ENCODE peak calls at places on chromosomes 4 and X, in nine cellular contexts. S, W, C, G, B, Q, U, L and H are unnamed samples. For H3K9me3 and H3K36me3, the result is how much of the 10 kb centered on the place peaks cover.

GRCh38 chr4:66169341-66169740 is 499.1 kb upstream of the EPHA5 start:
- DNase-seq in S (no peak), W (no peak), C (peak), G (peak), B (no peak), Q (no peak), U (no peak), L (no peak), H (no peak)

GRCh38 chr4:648579-649292 is 23.4 kb downstream of the PDE6B start:
- DNase-seq in S (no peak), W (no peak), C (peak), G (no peak), B (no peak), Q (no peak), U (peak), L (no peak), H (no peak)

GRCh38 chrX:123830309-123830708 is 29.5 kb upstream of the XIAP start:
- DNase-seq in S (peak), W (no peak), C (peak), G (no peak), B (peak), Q (no peak), U (no peak), L (no peak), H (no peak)

GRCh38 chr4:73127839-73128448 is 58.4 kb upstream of the COX18 start:
- DNase-seq in S (no peak), W (no peak), C (peak), G (peak), B (no peak), Q (no peak), U (no peak), L (no peak), H (no peak)

GRCh38 chr4:46850026-46850425 is 59.0 kb downstream of the COX7B2 start:
- DNase-seq in S (no peak), W (no peak), C (no peak), G (no peak), B (no peak), Q (no peak), U (no peak), L (no peak), H (no peak)

GRCh38 chr4:152014280-152014679 is 253.5 kb upstream of the GATB start:
- DNase-seq in S (no peak), W (no peak), C (no peak), G (no peak), B (peak), Q (no peak), U (no peak), L (no peak), H (no peak)

GRCh38 chr4:185305979-185306442 is 89.7 kb downstream of the LRP2BP start:
- DNase-seq in S (no peak), W (no peak), C (no peak), G (peak), B (no peak), Q (peak), U (no peak), L (no peak), H (no peak)

GRCh38 chrX:87664381-87664780 is 146.8 kb downstream of the KLHL4 start:
- DNase-seq in S (no peak), W (no peak), C (no peak), G (peak), B (no peak), Q (no peak), U (no peak), L (no peak), H (no peak)

GRCh38 chr4:156422576-156422975 is 468.9 kb upstream of the CTSO start:
- DNase-seq in S (no peak), W (no peak), C (no peak), G (no peak), B (no peak), Q (no peak), U (no peak), L (no peak), H (no peak)

GRCh38 chr4:148539387-148539786 is 97.2 kb upstream of the NR3C2 start:
- DNase-seq in S (no peak), W (no peak), C (no peak), G (no peak), B (peak), Q (no peak), U (no peak), L (no peak), H (no peak)

GRCh38 chrX:68699960-68700746 is 52.7 kb downstream of the STARD8 start:
- DNase-seq in S (no peak), W (no peak), C (no peak), G (peak), B (no peak), Q (no peak), U (no peak), L (no peak), H (no peak)
- TF ChIP-seq POLR2AphosphoS5 in S (no peak), W (no peak), C (no peak), G (no peak), B (no peak), Q (no peak), U (peak), L (no peak), H (no peak)

GRCh38 chr4:38842998-38843397 is 13.6 kb downstream of the TLR6 start:
- DNase-seq in S (no peak), W (no peak), C (no peak), G (no peak), B (no peak), Q (no peak), U (no peak), L (no peak), H (no peak)
- H3K9me3 ChIP-seq in S (under half), W (under half), C (under half), G (under half), B (under half), Q (under half), U (under half), L (under half), H (under half)

GRCh38 chr4:52604215-52604614 is 54.9 kb downstream of the USP46 start:
- DNase-seq in S (peak), W (no peak), C (no peak), G (no peak), B (no peak), Q (no peak), U (no peak), L (no peak), H (no peak)

GRCh38 chr4:52606040-52606439 is 53.1 kb downstream of the USP46 start:
- DNase-seq in S (no peak), W (no peak), C (no peak), G (no peak), B (no peak), Q (no peak), U (no peak), L (no peak), H (no peak)

GRCh38 chr4:52594961-52595360 is 64.1 kb downstream of the USP46 start:
- DNase-seq in S (no peak), W (no peak), C (no peak), G (no peak), B (no peak), Q (no peak), U (no peak), L (no peak), H (no peak)

DNA sequence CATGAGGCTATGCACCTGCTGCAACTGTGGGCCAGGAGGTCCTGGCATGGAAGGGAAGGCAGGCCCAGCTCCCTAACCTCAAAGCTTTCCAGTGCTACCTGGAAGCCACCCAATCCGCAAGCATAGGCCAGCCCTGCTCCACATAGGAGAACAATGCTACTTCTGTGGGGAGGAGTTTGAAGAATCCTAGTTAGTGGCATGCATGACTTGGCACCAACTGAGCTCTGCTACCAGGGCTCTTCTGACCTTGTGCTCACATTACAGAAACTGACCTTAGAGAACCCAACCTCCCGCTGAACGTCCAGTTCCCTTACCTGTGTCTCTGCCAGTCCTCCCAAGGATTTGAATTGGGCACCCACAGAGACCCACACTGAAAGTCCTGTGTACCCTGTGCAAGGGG is 58.8 kb downstream of the USP46 start:
- DNase-seq in S (peak), W (no peak), C (no peak), G (no peak), B (no peak), Q (no peak), U (no peak), L (no peak), H (no peak)
- H3K36me3 ChIP-seq in S (half or more), W (under half), C (under half), G (under half), B (under half), Q (under half), U (under half), L (under half), H (under half)

DNA sequence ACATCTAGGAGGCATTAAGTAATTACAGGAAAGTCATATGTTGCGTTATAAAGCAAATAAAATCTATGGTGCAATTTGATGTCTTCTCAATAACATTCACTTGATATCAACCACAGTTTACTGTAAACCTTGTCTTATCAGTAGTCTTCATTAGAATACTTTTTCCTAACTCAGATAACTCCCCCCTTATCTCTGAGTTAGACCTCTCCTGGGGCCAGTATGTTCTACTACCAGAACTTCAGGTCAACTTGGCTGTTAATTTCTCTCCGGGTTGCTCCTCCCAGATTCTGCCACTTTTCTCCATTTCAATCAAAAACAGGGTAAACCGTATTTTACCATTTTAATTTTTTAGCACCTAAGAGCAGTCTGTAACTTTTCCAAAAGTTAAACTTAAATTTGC is 50.0 kb downstream of the KDR start:
- DNase-seq in S (no peak), W (no peak), C (no peak), G (no peak), B (no peak), Q (no peak), U (no peak), L (no peak), H (no peak)
- TF ChIP-seq POLR2AphosphoS5 in S (no peak), W (no peak), C (no peak), G (no peak), B (no peak), Q (no peak), U (no peak), L (no peak), H (no peak)

GRCh38 chr4:125689839-125690238 is 375.1 kb downstream of the FAT4 start:
- DNase-seq in S (no peak), W (no peak), C (no peak), G (no peak), B (no peak), Q (no peak), U (no peak), L (no peak), H (no peak)
- H3K9me3 ChIP-seq in S (under half), W (under half), C (under half), G (under half), B (under half), Q (under half), U (under half), L (under half), H (under half)

GRCh38 chr4:142085631-142086292 is 449.4 kb downstream of the IL15 start:
- DNase-seq in S (no peak), W (no peak), C (no peak), G (no peak), B (no peak), Q (no peak), U (no peak), L (no peak), H (no peak)

GRCh38 chr4:142079951-142080350 is 443.6 kb downstream of the IL15 start:
- DNase-seq in S (no peak), W (no peak), C (no peak), G (no peak), B (no peak), Q (no peak), U (no peak), L (no peak), H (no peak)

GRCh38 chr4:142088906-142089305 is 452.5 kb downstream of the IL15 start:
- DNase-seq in S (no peak), W (no peak), C (no peak), G (no peak), B (no peak), Q (no peak), U (no peak), L (no peak), H (no peak)

GRCh38 chr4:142080960-142081359 is 444.6 kb downstream of the IL15 start:
- DNase-seq in S (no peak), W (no peak), C (no peak), G (no peak), B (no peak), Q (no peak), U (no peak), L (no peak), H (no peak)

GRCh38 chr4:142083264-142083663 is 446.9 kb downstream of the IL15 start:
- DNase-seq in S (no peak), W (no peak), C (no peak), G (no peak), B (no peak), Q (no peak), U (no peak), L (no peak), H (no peak)
- H3K36me3 ChIP-seq in S (under half), W (under half), C (under half), G (under half), B (under half), Q (under half), U (under half), L (under half), H (under half)

DNA sequence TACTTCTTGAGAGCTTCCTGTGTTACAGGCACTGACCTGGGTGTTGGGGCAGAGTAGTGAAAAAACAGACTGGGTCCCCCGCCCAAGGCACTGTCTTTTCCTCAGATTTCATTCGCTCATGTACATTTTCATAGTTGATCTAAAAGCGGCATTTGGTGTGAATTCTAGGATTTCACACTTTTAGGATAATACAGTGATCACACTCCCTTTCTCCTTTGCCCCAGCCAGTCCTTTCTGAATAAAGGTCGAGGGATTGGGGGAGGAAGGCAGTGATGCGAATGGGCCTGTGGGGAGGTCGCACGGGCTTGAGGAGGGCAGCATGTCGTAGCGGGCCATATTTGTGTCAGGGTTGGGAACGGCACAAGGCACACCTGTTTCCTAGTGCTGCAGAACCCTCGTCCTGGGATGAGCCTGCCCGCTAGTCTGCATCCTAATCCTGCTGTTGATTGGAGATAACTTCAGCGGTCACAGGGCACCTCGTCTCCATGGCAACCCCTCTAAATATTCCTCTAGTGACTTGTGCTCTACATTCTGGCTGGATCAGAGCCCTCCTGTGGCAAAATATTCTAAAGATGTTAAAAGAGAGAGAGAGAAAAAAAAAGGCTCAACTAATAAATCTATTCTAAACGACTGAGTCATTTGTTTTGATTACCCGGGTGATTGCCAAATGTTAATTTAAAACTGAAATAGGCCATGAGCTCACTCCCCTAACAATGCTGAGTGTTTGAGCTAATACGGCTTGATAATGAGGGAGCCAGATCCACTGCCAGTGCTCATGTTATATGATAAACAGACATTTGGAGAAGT is 21.8 kb downstream of the FHL1 start:
- DNase-seq in S (no peak), W (no peak), C (no peak), G (peak), B (peak), Q (no peak), U (no peak), L (no peak), H (no peak)
- TF ChIP-seq POLR2AphosphoS5 in S (peak), W (peak), C (no peak), G (no peak), B (peak), Q (no peak), U (no peak), L (no peak), H (no peak)

DNA sequence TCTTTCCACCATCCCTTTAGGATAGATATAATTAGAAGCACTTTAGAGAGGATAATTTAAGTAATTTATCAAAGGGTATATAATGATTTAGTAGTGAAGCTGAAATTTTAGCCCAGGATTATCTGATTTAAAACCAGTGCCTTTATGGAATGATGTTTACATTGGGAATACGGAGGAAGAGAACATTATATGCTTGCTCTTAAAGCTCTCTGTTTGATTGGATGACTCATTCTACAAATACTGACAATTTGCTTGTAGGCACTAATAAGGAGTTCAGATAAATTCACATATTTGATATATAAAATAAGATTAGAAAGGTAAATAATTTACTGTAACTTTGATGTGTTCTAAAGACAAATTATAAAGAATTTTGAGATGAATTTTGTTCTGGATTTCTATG is 84.7 kb downstream of the SH3BGRL start:
- DNase-seq in S (no peak), W (no peak), C (peak), G (no peak), B (no peak), Q (no peak), U (no peak), L (no peak), H (no peak)
- H3K9me3 ChIP-seq in S (under half), W (under half), C (under half), G (under half), B (under half), Q (under half), U (under half), L (under half), H (under half)

GRCh38 chr4:182893490-182893889 is 23.7 kb downstream of the DCTD start:
- DNase-seq in S (no peak), W (no peak), C (no peak), G (no peak), B (no peak), Q (no peak), U (peak), L (no peak), H (no peak)
- H3K36me3 ChIP-seq in S (half or more), W (under half), C (under half), G (under half), B (under half), Q (under half), U (under half), L (under half), H (under half)

GRCh38 chr4:2510351-2511259 is 25.8 kb upstream of the FAM193A start:
- DNase-seq in S (no peak), W (no peak), C (no peak), G (no peak), B (no peak), Q (no peak), U (no peak), L (no peak), H (no peak)

GRCh38 chr4:2511645-2512131 is 24.8 kb upstream of the FAM193A start:
- DNase-seq in S (no peak), W (no peak), C (no peak), G (no peak), B (no peak), Q (no peak), U (no peak), L (no peak), H (no peak)

GRCh38 chr4:2516635-2517034 is 19.8 kb upstream of the FAM193A start:
- DNase-seq in S (no peak), W (no peak), C (no peak), G (no peak), B (no peak), Q (no peak), U (no peak), L (no peak), H (no peak)

GRCh38 chr4:2512396-2513135 is 23.9 kb upstream of the FAM193A start:
- DNase-seq in S (no peak), W (no peak), C (no peak), G (no peak), B (no peak), Q (no peak), U (no peak), L (no peak), H (no peak)

DNA sequence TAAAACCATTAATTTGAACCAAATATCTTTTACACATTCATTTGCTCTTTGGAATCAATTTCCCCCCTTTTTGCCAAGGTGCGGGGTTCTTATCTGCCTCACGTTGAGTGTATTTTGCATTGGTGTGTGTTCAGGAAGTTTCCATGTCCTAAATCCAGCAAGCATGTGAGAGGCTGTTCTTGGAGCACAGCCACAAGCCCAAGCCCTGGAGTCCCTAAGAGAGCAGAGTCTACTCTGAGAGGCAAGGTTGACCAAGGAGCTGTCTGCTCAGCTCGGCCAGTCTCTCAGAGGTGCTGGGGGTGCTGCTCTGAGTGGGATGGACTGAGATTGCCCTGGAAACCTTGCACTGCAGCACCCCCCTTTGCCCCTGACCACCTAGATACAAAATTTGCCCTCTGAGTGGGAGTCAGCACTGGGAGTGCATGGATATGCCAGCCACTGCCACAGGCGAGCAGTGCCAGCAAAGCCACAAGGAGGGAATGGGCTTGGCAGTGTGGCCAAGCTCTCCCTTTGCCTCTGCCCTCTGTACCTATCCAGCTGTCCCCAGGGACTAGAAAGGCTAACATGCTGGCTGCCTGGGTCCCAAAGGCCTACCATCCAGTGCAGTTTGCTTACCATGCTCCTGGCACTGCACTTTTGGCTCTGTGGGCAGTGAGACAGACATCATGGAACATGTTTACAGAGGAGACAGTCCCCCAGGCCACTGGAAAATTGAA is 20.5 kb upstream of the FAM193A start:
- DNase-seq in S (peak), W (no peak), C (no peak), G (no peak), B (no peak), Q (no peak), U (no peak), L (no peak), H (no peak)
- TF ChIP-seq POLR2AphosphoS5 in S (no peak), W (no peak), C (no peak), G (no peak), B (no peak), Q (no peak), U (no peak), L (peak), H (no peak)